ENCODE peak calls at places on chromosomes 7 and 10, in four cellular contexts. One of them, this sample, is unnamed.

GRCh38 chr10:29757551-29758297 is 123.0 kb upstream of the SVIL start:
- DNase-seq in fibroblast of lung: peak
- DNase-seq in dorsolateral prefrontal cortex: no peak
- DNase-seq in cardiac muscle cell: no peak
- DNase-seq in this sample: peak

GRCh38 chr10:18658301-18658991 is 785 bp upstream of the ARL5B start:
- DNase-seq in fibroblast of lung: peak
- DNase-seq in cardiac muscle cell: no peak
- DNase-seq in dorsolateral prefrontal cortex: no peak
- DNase-seq in this sample: no peak

GRCh38 chr10:87575851-87576250 is 71.2 kb downstream of the MINPP1 start:
- DNase-seq in fibroblast of lung: no peak
- DNase-seq in cardiac muscle cell: no peak
- DNase-seq in dorsolateral prefrontal cortex: no peak
- DNase-seq in this sample: no peak

GRCh38 chr10:57983226-57983870 is 284.3 kb downstream of the IPMK start:
- DNase-seq in dorsolateral prefrontal cortex: no peak
- DNase-seq in cardiac muscle cell: no peak
- DNase-seq in fibroblast of lung: peak
- DNase-seq in this sample: no peak

GRCh38 chr7:85529197-85529596 is 342.3 kb upstream of the SEMA3D start:
- DNase-seq in dorsolateral prefrontal cortex: no peak
- DNase-seq in fibroblast of lung: peak
- DNase-seq in cardiac muscle cell: no peak
- DNase-seq in this sample: peak

GRCh38 chr7:33040803-33041516 is 21.6 kb downstream of the NT5C3A start:
- DNase-seq in fibroblast of lung: no peak
- DNase-seq in dorsolateral prefrontal cortex: no peak
- DNase-seq in cardiac muscle cell: peak
- DNase-seq in this sample: no peak

GRCh38 chr10:124745678-124746077 is 1.5 kb upstream of the FAM53B start:
- DNase-seq in cardiac muscle cell: peak
- DNase-seq in dorsolateral prefrontal cortex: no peak
- DNase-seq in fibroblast of lung: peak
- DNase-seq in this sample: peak

GRCh38 chr10:31004611-31005193 is 27.0 kb downstream of the ZNF438 start:
- DNase-seq in fibroblast of lung: peak
- DNase-seq in dorsolateral prefrontal cortex: no peak
- DNase-seq in cardiac muscle cell: no peak
- DNase-seq in this sample: peak

GRCh38 chr10:117553815-117554172 is 11.2 kb downstream of the EMX2 start:
- DNase-seq in fibroblast of lung: no peak
- DNase-seq in cardiac muscle cell: no peak
- DNase-seq in dorsolateral prefrontal cortex: no peak
- DNase-seq in this sample: no peak

GRCh38 chr10:69223028-69223342 is 2.9 kb downstream of the HKDC1 start:
- DNase-seq in dorsolateral prefrontal cortex: no peak
- DNase-seq in fibroblast of lung: no peak
- DNase-seq in cardiac muscle cell: no peak
- DNase-seq in this sample: no peak

GRCh38 chr7:11341285-11341944 is 367.7 kb downstream of the PHF14 start:
- DNase-seq in fibroblast of lung: peak
- DNase-seq in dorsolateral prefrontal cortex: peak
- DNase-seq in cardiac muscle cell: peak
- DNase-seq in this sample: peak
- TF ChIP-seq CTCF in fibroblast of lung: peak
- TF ChIP-seq CTCF in dorsolateral prefrontal cortex: peak
- TF ChIP-seq CTCF in cardiac muscle cell: peak
- TF ChIP-seq CTCF in this sample: peak

DNA sequence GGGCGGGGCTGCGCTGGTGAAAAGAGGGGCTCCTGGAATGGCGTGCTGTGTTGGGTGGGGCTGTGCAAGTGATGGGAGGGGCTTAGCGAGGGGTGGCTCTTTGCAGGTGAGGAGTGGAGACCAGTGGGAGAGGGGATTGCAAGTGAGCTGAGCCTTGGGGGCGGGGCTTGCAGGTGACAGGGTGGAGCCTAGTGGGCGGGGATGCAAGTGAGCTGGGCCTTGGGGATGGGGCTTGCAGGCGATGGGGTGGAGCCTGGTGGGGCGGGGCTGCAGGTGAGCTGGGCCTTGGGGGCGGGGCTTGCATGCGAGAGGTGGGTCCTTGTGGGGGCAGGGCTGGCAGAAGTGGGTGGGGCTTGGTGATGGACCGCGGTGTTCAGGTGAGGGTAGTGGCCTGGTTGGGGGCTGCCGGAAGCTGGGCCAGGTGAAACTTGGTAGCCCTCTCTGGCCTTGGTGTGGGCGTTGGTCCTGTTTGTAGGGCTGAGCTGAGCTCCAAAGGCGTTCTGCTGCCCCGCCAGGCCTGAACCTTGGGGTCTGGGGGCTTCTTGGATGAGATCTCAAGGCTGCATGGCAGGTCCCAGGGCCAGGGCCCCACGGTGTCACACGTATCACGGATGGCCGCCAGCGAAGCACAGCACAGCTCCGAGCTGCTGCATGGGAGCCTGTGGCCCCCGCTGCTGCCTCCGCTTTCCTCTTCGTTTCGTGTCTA is 744 bp upstream of the PITRM1 start:
- DNase-seq in cardiac muscle cell: no peak
- DNase-seq in dorsolateral prefrontal cortex: peak
- DNase-seq in fibroblast of lung: no peak
- DNase-seq in this sample: no peak
- H3K4me3 ChIP-seq in cardiac muscle cell: peak
- H3K4me3 ChIP-seq in dorsolateral prefrontal cortex: peak
- H3K4me3 ChIP-seq in fibroblast of lung: peak
- H3K4me3 ChIP-seq in this sample: peak

GRCh38 chr10:2984682-2985081 is 82.7 kb upstream of the PFKP start:
- DNase-seq in fibroblast of lung: no peak
- DNase-seq in cardiac muscle cell: no peak
- DNase-seq in dorsolateral prefrontal cortex: no peak
- DNase-seq in this sample: no peak
- H3K27ac ChIP-seq in fibroblast of lung: no peak
- H3K27ac ChIP-seq in cardiac muscle cell: no peak
- H3K27ac ChIP-seq in dorsolateral prefrontal cortex: no peak
- H3K27ac ChIP-seq in this sample: no peak

GRCh38 chr7:127629268-127629854 is 11.4 kb upstream of the PAX4 start:
- DNase-seq in dorsolateral prefrontal cortex: no peak
- DNase-seq in fibroblast of lung: no peak
- DNase-seq in cardiac muscle cell: peak
- DNase-seq in this sample: no peak
- TF ChIP-seq CTCF in dorsolateral prefrontal cortex: no peak
- TF ChIP-seq CTCF in fibroblast of lung: peak
- TF ChIP-seq CTCF in cardiac muscle cell: peak
- TF ChIP-seq CTCF in this sample: peak

DNA sequence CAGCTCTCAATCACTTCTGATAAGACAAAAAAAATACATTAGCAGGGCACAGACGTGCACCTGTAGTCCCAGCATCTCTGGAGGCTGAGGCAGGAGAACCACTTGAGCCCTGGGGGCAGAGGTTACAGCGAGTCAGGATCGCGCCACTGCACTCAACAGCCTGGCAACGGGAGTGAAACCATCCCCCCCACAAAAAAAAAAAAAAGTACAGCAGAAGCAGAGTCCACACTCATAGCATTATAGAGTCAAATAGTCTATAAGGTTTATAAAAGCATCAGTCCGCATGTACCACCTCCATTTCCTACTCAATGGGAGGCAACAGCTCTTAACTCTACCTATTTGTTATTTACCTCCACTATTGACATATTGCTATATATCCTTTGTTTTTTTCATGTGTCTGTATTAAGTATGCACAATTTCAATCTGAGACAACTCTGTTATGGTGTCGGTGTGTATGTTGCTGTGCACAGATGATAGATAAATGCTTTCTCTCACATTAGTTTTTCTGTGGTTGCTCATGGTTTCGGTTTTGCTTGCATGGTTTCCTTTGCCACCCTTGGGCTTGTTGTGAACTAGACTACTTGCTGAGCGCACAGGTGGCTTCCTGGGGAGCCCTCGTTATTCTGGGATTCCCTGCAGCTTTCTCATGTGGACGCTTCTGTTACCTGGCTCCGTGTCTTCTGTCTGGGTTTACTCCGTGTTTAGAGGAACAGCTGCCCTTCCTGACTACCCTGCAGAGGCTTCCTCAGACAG is 40.4 kb downstream of the PROSER2 start:
- DNase-seq in cardiac muscle cell: no peak
- DNase-seq in dorsolateral prefrontal cortex: no peak
- DNase-seq in fibroblast of lung: no peak
- DNase-seq in this sample: no peak
- H3K4me3 ChIP-seq in cardiac muscle cell: no peak
- H3K4me3 ChIP-seq in dorsolateral prefrontal cortex: no peak
- H3K4me3 ChIP-seq in fibroblast of lung: no peak
- H3K4me3 ChIP-seq in this sample: no peak

DNA sequence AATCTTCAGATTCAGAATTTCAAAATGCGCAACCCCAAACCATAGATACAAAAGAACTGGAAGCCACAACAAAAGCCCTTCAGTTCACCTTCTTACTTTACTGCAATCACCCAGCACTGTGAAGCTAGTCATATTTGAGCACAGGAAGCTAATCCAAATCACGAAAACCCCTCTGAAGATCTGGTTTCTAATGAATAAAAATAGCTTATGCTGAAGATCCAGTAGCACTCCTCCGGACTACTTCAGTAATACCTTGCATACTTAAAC is 259.8 kb upstream of the TMEM72 start:
- DNase-seq in fibroblast of lung: no peak
- DNase-seq in dorsolateral prefrontal cortex: no peak
- DNase-seq in cardiac muscle cell: no peak
- DNase-seq in this sample: no peak
- H3K27ac ChIP-seq in fibroblast of lung: no peak
- H3K27ac ChIP-seq in dorsolateral prefrontal cortex: no peak
- H3K27ac ChIP-seq in cardiac muscle cell: no peak
- H3K27ac ChIP-seq in this sample: no peak